ENCODE peak calls at places on chromosomes 5 and 9, in eight cellular contexts. One of them, this sample, is unnamed.

GRCh38 chr5:81397169-81397568 is 3.2 kb upstream of the ACOT12 start:
- DNase-seq in NCI-H1092: no peak
- DNase-seq in NCI-H460: no peak
- DNase-seq in stimulated activated CD4-positive, alpha-beta T cell treated with anti-CD3 and anti-CD28 coated beads, Interleukin-4, amount 100 ng/mL, for 4 hours: no peak
- DNase-seq in 8988T: no peak
- DNase-seq in psoas muscle: no peak
- DNase-seq in D341Med: no peak
- DNase-seq in B cell: no peak
- DNase-seq in this sample: no peak

GRCh38 chr5:101561018-101561417 is 657.9 kb upstream of the ST8SIA4 start:
- DNase-seq in B cell: no peak
- DNase-seq in NCI-H1092: no peak
- DNase-seq in NCI-H460: no peak
- DNase-seq in 8988T: no peak
- DNase-seq in stimulated activated CD4-positive, alpha-beta T cell treated with anti-CD3 and anti-CD28 coated beads, Interleukin-4, amount 100 ng/mL, for 4 hours: no peak
- DNase-seq in psoas muscle: no peak
- DNase-seq in D341Med: no peak
- DNase-seq in this sample: no peak

GRCh38 chr5:103232393-103232999 is 26.1 kb upstream of the MACIR start:
- DNase-seq in D341Med: peak
- DNase-seq in B cell: peak
- DNase-seq in NCI-H1092: no peak
- DNase-seq in psoas muscle: no peak
- DNase-seq in stimulated activated CD4-positive, alpha-beta T cell treated with anti-CD3 and anti-CD28 coated beads, Interleukin-4, amount 100 ng/mL, for 4 hours: no peak
- DNase-seq in 8988T: no peak
- DNase-seq in NCI-H460: peak
- DNase-seq in this sample: peak

GRCh38 chr9:136568288-136569081 is 22.6 kb upstream of the NOTCH1 start:
- DNase-seq in stimulated activated CD4-positive, alpha-beta T cell treated with anti-CD3 and anti-CD28 coated beads, Interleukin-4, amount 100 ng/mL, for 4 hours: no peak
- DNase-seq in NCI-H1092: no peak
- DNase-seq in B cell: no peak
- DNase-seq in 8988T: no peak
- DNase-seq in D341Med: no peak
- DNase-seq in NCI-H460: no peak
- DNase-seq in psoas muscle: no peak
- DNase-seq in this sample: no peak

GRCh38 chr5:31987985-31988710 is 186.0 kb downstream of the GOLPH3 start:
- DNase-seq in D341Med: no peak
- DNase-seq in NCI-H1092: no peak
- DNase-seq in 8988T: peak
- DNase-seq in stimulated activated CD4-positive, alpha-beta T cell treated with anti-CD3 and anti-CD28 coated beads, Interleukin-4, amount 100 ng/mL, for 4 hours: no peak
- DNase-seq in psoas muscle: no peak
- DNase-seq in NCI-H460: no peak
- DNase-seq in B cell: no peak
- DNase-seq in this sample: peak

GRCh38 chr9:27835746-27836145 is 262.5 kb upstream of the C9orf72 start:
- DNase-seq in 8988T: no peak
- DNase-seq in stimulated activated CD4-positive, alpha-beta T cell treated with anti-CD3 and anti-CD28 coated beads, Interleukin-4, amount 100 ng/mL, for 4 hours: no peak
- DNase-seq in NCI-H460: no peak
- DNase-seq in NCI-H1092: no peak
- DNase-seq in psoas muscle: no peak
- DNase-seq in B cell: no peak
- DNase-seq in D341Med: peak
- DNase-seq in this sample: no peak

GRCh38 chr9:122265265-122265900 is 701 bp downstream of the MRRF start:
- DNase-seq in NCI-H1092: no peak
- DNase-seq in stimulated activated CD4-positive, alpha-beta T cell treated with anti-CD3 and anti-CD28 coated beads, Interleukin-4, amount 100 ng/mL, for 4 hours: no peak
- DNase-seq in D341Med: no peak
- DNase-seq in 8988T: no peak
- DNase-seq in B cell: peak
- DNase-seq in NCI-H460: no peak
- DNase-seq in psoas muscle: no peak
- DNase-seq in this sample: no peak

GRCh38 chr5:142829821-142830220 is 59.6 kb downstream of the ARHGAP26 start:
- DNase-seq in stimulated activated CD4-positive, alpha-beta T cell treated with anti-CD3 and anti-CD28 coated beads, Interleukin-4, amount 100 ng/mL, for 4 hours: no peak
- DNase-seq in psoas muscle: no peak
- DNase-seq in NCI-H460: no peak
- DNase-seq in D341Med: no peak
- DNase-seq in B cell: no peak
- DNase-seq in 8988T: no peak
- DNase-seq in NCI-H1092: no peak
- DNase-seq in this sample: no peak

GRCh38 chr5:127196042-127196441 is 94.6 kb upstream of the MEGF10 start:
- DNase-seq in D341Med: no peak
- DNase-seq in psoas muscle: no peak
- DNase-seq in NCI-H460: no peak
- DNase-seq in stimulated activated CD4-positive, alpha-beta T cell treated with anti-CD3 and anti-CD28 coated beads, Interleukin-4, amount 100 ng/mL, for 4 hours: no peak
- DNase-seq in B cell: no peak
- DNase-seq in NCI-H1092: no peak
- DNase-seq in 8988T: no peak
- DNase-seq in this sample: no peak

GRCh38 chr9:135394699-135395645 is 84.6 kb upstream of the PPP1R26 start:
- DNase-seq in NCI-H460: no peak
- DNase-seq in psoas muscle: no peak
- DNase-seq in 8988T: no peak
- DNase-seq in NCI-H1092: no peak
- DNase-seq in D341Med: no peak
- DNase-seq in B cell: no peak
- DNase-seq in stimulated activated CD4-positive, alpha-beta T cell treated with anti-CD3 and anti-CD28 coated beads, Interleukin-4, amount 100 ng/mL, for 4 hours: no peak
- DNase-seq in this sample: no peak

GRCh38 chr5:164722702-164723101 is 1217.3 kb downstream of the MAT2B start:
- DNase-seq in NCI-H460: no peak
- DNase-seq in NCI-H1092: no peak
- DNase-seq in 8988T: no peak
- DNase-seq in psoas muscle: no peak
- DNase-seq in B cell: no peak
- DNase-seq in stimulated activated CD4-positive, alpha-beta T cell treated with anti-CD3 and anti-CD28 coated beads, Interleukin-4, amount 100 ng/mL, for 4 hours: no peak
- DNase-seq in D341Med: no peak
- DNase-seq in this sample: no peak

GRCh38 chr5:80790698-80791097 is 135.9 kb upstream of the DHFR start:
- DNase-seq in psoas muscle: no peak
- DNase-seq in B cell: no peak
- DNase-seq in stimulated activated CD4-positive, alpha-beta T cell treated with anti-CD3 and anti-CD28 coated beads, Interleukin-4, amount 100 ng/mL, for 4 hours: no peak
- DNase-seq in NCI-H1092: no peak
- DNase-seq in 8988T: no peak
- DNase-seq in D341Med: no peak
- DNase-seq in NCI-H460: no peak
- DNase-seq in this sample: no peak

GRCh38 chr5:756865-757345 is 27.6 kb downstream of the ZDHHC11B start:
- DNase-seq in 8988T: peak
- DNase-seq in B cell: peak
- DNase-seq in stimulated activated CD4-positive, alpha-beta T cell treated with anti-CD3 and anti-CD28 coated beads, Interleukin-4, amount 100 ng/mL, for 4 hours: no peak
- DNase-seq in NCI-H1092: no peak
- DNase-seq in D341Med: no peak
- DNase-seq in NCI-H460: no peak
- DNase-seq in psoas muscle: no peak
- DNase-seq in this sample: no peak

GRCh38 chr9:128503870-128504269 is 649 bp upstream of the GLE1 start:
- DNase-seq in 8988T: no peak
- DNase-seq in NCI-H460: no peak
- DNase-seq in D341Med: no peak
- DNase-seq in stimulated activated CD4-positive, alpha-beta T cell treated with anti-CD3 and anti-CD28 coated beads, Interleukin-4, amount 100 ng/mL, for 4 hours: no peak
- DNase-seq in B cell: no peak
- DNase-seq in psoas muscle: no peak
- DNase-seq in NCI-H1092: peak
- DNase-seq in this sample: no peak

GRCh38 chr5:5490774-5491347 is 68.4 kb downstream of the ICE1 start:
- DNase-seq in 8988T: no peak
- DNase-seq in NCI-H460: no peak
- DNase-seq in B cell: no peak
- DNase-seq in psoas muscle: peak
- DNase-seq in D341Med: no peak
- DNase-seq in NCI-H1092: no peak
- DNase-seq in stimulated activated CD4-positive, alpha-beta T cell treated with anti-CD3 and anti-CD28 coated beads, Interleukin-4, amount 100 ng/mL, for 4 hours: no peak
- DNase-seq in this sample: no peak

GRCh38 chr5:176587398-176587797 is 22.6 kb downstream of the GPRIN1 start:
- DNase-seq in psoas muscle: no peak
- DNase-seq in D341Med: no peak
- DNase-seq in NCI-H1092: no peak
- DNase-seq in B cell: no peak
- DNase-seq in 8988T: no peak
- DNase-seq in NCI-H460: no peak
- DNase-seq in stimulated activated CD4-positive, alpha-beta T cell treated with anti-CD3 and anti-CD28 coated beads, Interleukin-4, amount 100 ng/mL, for 4 hours: no peak
- DNase-seq in this sample: no peak

GRCh38 chr5:170338272-170338671 is 40.7 kb upstream of the LCP2 start:
- DNase-seq in D341Med: no peak
- DNase-seq in B cell: no peak
- DNase-seq in stimulated activated CD4-positive, alpha-beta T cell treated with anti-CD3 and anti-CD28 coated beads, Interleukin-4, amount 100 ng/mL, for 4 hours: no peak
- DNase-seq in NCI-H460: no peak
- DNase-seq in 8988T: no peak
- DNase-seq in NCI-H1092: no peak
- DNase-seq in psoas muscle: no peak
- DNase-seq in this sample: no peak

GRCh38 chr5:75640395-75640794 is 29.1 kb downstream of the ANKDD1B start:
- DNase-seq in D341Med: no peak
- DNase-seq in psoas muscle: no peak
- DNase-seq in NCI-H1092: no peak
- DNase-seq in NCI-H460: no peak
- DNase-seq in 8988T: peak
- DNase-seq in stimulated activated CD4-positive, alpha-beta T cell treated with anti-CD3 and anti-CD28 coated beads, Interleukin-4, amount 100 ng/mL, for 4 hours: no peak
- DNase-seq in B cell: no peak
- DNase-seq in this sample: no peak

GRCh38 chr9:114282104-114282485 is 40.8 kb upstream of the ORM1 start:
- DNase-seq in D341Med: no peak
- DNase-seq in psoas muscle: peak
- DNase-seq in 8988T: no peak
- DNase-seq in NCI-H460: no peak
- DNase-seq in B cell: no peak
- DNase-seq in stimulated activated CD4-positive, alpha-beta T cell treated with anti-CD3 and anti-CD28 coated beads, Interleukin-4, amount 100 ng/mL, for 4 hours: no peak
- DNase-seq in NCI-H1092: no peak
- DNase-seq in this sample: no peak

GRCh38 chr5:123283537-123283936 is 139.7 kb downstream of the CEP120 start:
- DNase-seq in B cell: no peak
- DNase-seq in stimulated activated CD4-positive, alpha-beta T cell treated with anti-CD3 and anti-CD28 coated beads, Interleukin-4, amount 100 ng/mL, for 4 hours: no peak
- DNase-seq in psoas muscle: no peak
- DNase-seq in D341Med: no peak
- DNase-seq in 8988T: no peak
- DNase-seq in NCI-H460: no peak
- DNase-seq in NCI-H1092: no peak
- DNase-seq in this sample: no peak

GRCh38 chr9:120331913-120332312 is 248.1 kb downstream of the CDK5RAP2 start:
- DNase-seq in 8988T: no peak
- DNase-seq in NCI-H460: no peak
- DNase-seq in D341Med: no peak
- DNase-seq in NCI-H1092: no peak
- DNase-seq in stimulated activated CD4-positive, alpha-beta T cell treated with anti-CD3 and anti-CD28 coated beads, Interleukin-4, amount 100 ng/mL, for 4 hours: no peak
- DNase-seq in psoas muscle: no peak
- DNase-seq in B cell: no peak
- DNase-seq in this sample: no peak

GRCh38 chr5:59503223-59503622 is 390.3 kb downstream of the PDE4D start:
- DNase-seq in NCI-H1092: no peak
- DNase-seq in NCI-H460: no peak
- DNase-seq in psoas muscle: no peak
- DNase-seq in stimulated activated CD4-positive, alpha-beta T cell treated with anti-CD3 and anti-CD28 coated beads, Interleukin-4, amount 100 ng/mL, for 4 hours: no peak
- DNase-seq in B cell: no peak
- DNase-seq in 8988T: no peak
- DNase-seq in D341Med: no peak
- DNase-seq in this sample: no peak

GRCh38 chr5:150999704-151000452 is 20.5 kb upstream of the GPX3 start:
- DNase-seq in stimulated activated CD4-positive, alpha-beta T cell treated with anti-CD3 and anti-CD28 coated beads, Interleukin-4, amount 100 ng/mL, for 4 hours: no peak
- DNase-seq in psoas muscle: peak
- DNase-seq in NCI-H460: no peak
- DNase-seq in D341Med: no peak
- DNase-seq in NCI-H1092: peak
- DNase-seq in B cell: no peak
- DNase-seq in 8988T: no peak
- DNase-seq in this sample: no peak

GRCh38 chr9:114621975-114622609 is 11.0 kb downstream of the TMEM268 start:
- DNase-seq in 8988T: no peak
- DNase-seq in NCI-H460: no peak
- DNase-seq in psoas muscle: no peak
- DNase-seq in stimulated activated CD4-positive, alpha-beta T cell treated with anti-CD3 and anti-CD28 coated beads, Interleukin-4, amount 100 ng/mL, for 4 hours: no peak
- DNase-seq in NCI-H1092: no peak
- DNase-seq in D341Med: no peak
- DNase-seq in B cell: no peak
- DNase-seq in this sample: peak

GRCh38 chr5:74052441-74052840 is 426.4 kb downstream of the ARHGEF28 start:
- DNase-seq in NCI-H1092: no peak
- DNase-seq in D341Med: no peak
- DNase-seq in B cell: no peak
- DNase-seq in psoas muscle: no peak
- DNase-seq in 8988T: no peak
- DNase-seq in NCI-H460: no peak
- DNase-seq in stimulated activated CD4-positive, alpha-beta T cell treated with anti-CD3 and anti-CD28 coated beads, Interleukin-4, amount 100 ng/mL, for 4 hours: no peak
- DNase-seq in this sample: no peak

GRCh38 chr5:154164182-154164581 is 26.4 kb upstream of the GALNT10 start:
- DNase-seq in NCI-H460: no peak
- DNase-seq in 8988T: no peak
- DNase-seq in B cell: no peak
- DNase-seq in D341Med: no peak
- DNase-seq in NCI-H1092: no peak
- DNase-seq in psoas muscle: no peak
- DNase-seq in stimulated activated CD4-positive, alpha-beta T cell treated with anti-CD3 and anti-CD28 coated beads, Interleukin-4, amount 100 ng/mL, for 4 hours: no peak
- DNase-seq in this sample: no peak

GRCh38 chr9:92279302-92279701 is 14.2 kb downstream of the IARS1 start:
- DNase-seq in D341Med: no peak
- DNase-seq in NCI-H1092: no peak
- DNase-seq in NCI-H460: no peak
- DNase-seq in 8988T: no peak
- DNase-seq in stimulated activated CD4-positive, alpha-beta T cell treated with anti-CD3 and anti-CD28 coated beads, Interleukin-4, amount 100 ng/mL, for 4 hours: no peak
- DNase-seq in psoas muscle: no peak
- DNase-seq in B cell: no peak
- DNase-seq in this sample: no peak